ENCODE peak calls at places on chromosomes 12 and 14, in five cellular contexts. One of them, this sample, is unnamed.
A peak's percentile ranks its signal among the peaks of the same experiment; 100 is the strongest.

GRCh38 chr14:91396959-91397815 is 20.4 kb downstream of the CCDC88C start:
- DNase-seq in HuH-7: no peak
- DNase-seq in NCI-H1694 treated with DMSO at 0.1 percent for 48 hours: no peak
- DNase-seq in Right ventricle myocardium superior: no peak
- DNase-seq in mammary epithelial cell: no peak
- DNase-seq in this sample: no peak

GRCh38 chr14:91985008-91985407 is 37.5 kb upstream of the FBLN5 start:
- DNase-seq in HuH-7: no peak
- DNase-seq in NCI-H1694 treated with DMSO at 0.1 percent for 48 hours: no peak
- DNase-seq in Right ventricle myocardium superior: no peak
- DNase-seq in mammary epithelial cell: peak; percentile 3
- DNase-seq in this sample: no peak

GRCh38 chr12:63915105-63915830 is 70.8 kb downstream of the SRGAP1 start:
- DNase-seq in HuH-7: no peak
- DNase-seq in NCI-H1694 treated with DMSO at 0.1 percent for 48 hours: no peak
- DNase-seq in Right ventricle myocardium superior: no peak
- DNase-seq in mammary epithelial cell: peak; percentile 52
- DNase-seq in this sample: peak; percentile 47

GRCh38 chr14:66680216-66680615 is 172.3 kb downstream of the GPHN start:
- DNase-seq in HuH-7: no peak
- DNase-seq in NCI-H1694 treated with DMSO at 0.1 percent for 48 hours: no peak
- DNase-seq in Right ventricle myocardium superior: no peak
- DNase-seq in mammary epithelial cell: no peak
- DNase-seq in this sample: no peak

GRCh38 chr12:53098982-53099651 is 1.6 kb downstream of the IGFBP6 start:
- DNase-seq in HuH-7: peak; percentile 90
- DNase-seq in NCI-H1694 treated with DMSO at 0.1 percent for 48 hours: peak; percentile 44
- DNase-seq in Right ventricle myocardium superior: peak; percentile 95
- DNase-seq in mammary epithelial cell: peak; percentile 86
- DNase-seq in this sample: peak; percentile 98

GRCh38 chr14:101774006-101774755 is 12.7 kb downstream of the PPP2R5C start:
- DNase-seq in HuH-7: no peak
- DNase-seq in NCI-H1694 treated with DMSO at 0.1 percent for 48 hours: peak; percentile 95
- DNase-seq in Right ventricle myocardium superior: no peak
- DNase-seq in mammary epithelial cell: no peak
- DNase-seq in this sample: no peak

GRCh38 chr12:50086148-50086547 is 1.0 kb downstream of the SMARCD1 start:
- DNase-seq in HuH-7: no peak
- DNase-seq in NCI-H1694 treated with DMSO at 0.1 percent for 48 hours: no peak
- DNase-seq in Right ventricle myocardium superior: no peak
- DNase-seq in mammary epithelial cell: peak; percentile 44
- DNase-seq in this sample: no peak

GRCh38 chr14:100406505-100407131 is 83.5 kb downstream of the SLC25A47 start:
- DNase-seq in HuH-7: no peak
- DNase-seq in NCI-H1694 treated with DMSO at 0.1 percent for 48 hours: no peak
- DNase-seq in Right ventricle myocardium superior: no peak
- DNase-seq in mammary epithelial cell: peak; percentile 65
- DNase-seq in this sample: peak; percentile 36

GRCh38 chr12:3820122-3820521 is 53.1 kb downstream of the PARP11 start:
- DNase-seq in HuH-7: no peak
- DNase-seq in NCI-H1694 treated with DMSO at 0.1 percent for 48 hours: no peak
- DNase-seq in Right ventricle myocardium superior: no peak
- DNase-seq in mammary epithelial cell: peak; percentile 36
- DNase-seq in this sample: peak; percentile 51

GRCh38 chr14:99764222-99764706 is 28.9 kb upstream of the EML1 start:
- DNase-seq in HuH-7: no peak
- DNase-seq in NCI-H1694 treated with DMSO at 0.1 percent for 48 hours: no peak
- DNase-seq in Right ventricle myocardium superior: no peak
- DNase-seq in mammary epithelial cell: no peak
- DNase-seq in this sample: no peak

GRCh38 chr12:102005256-102005655 is 56.5 kb downstream of the WASHC3 start:
- DNase-seq in HuH-7: no peak
- DNase-seq in NCI-H1694 treated with DMSO at 0.1 percent for 48 hours: no peak
- DNase-seq in Right ventricle myocardium superior: no peak
- DNase-seq in mammary epithelial cell: no peak
- DNase-seq in this sample: no peak

GRCh38 chr12:29672580-29672979 is 111.2 kb downstream of the TMTC1 start:
- DNase-seq in HuH-7: no peak
- DNase-seq in NCI-H1694 treated with DMSO at 0.1 percent for 48 hours: no peak
- DNase-seq in Right ventricle myocardium superior: no peak
- DNase-seq in mammary epithelial cell: no peak
- DNase-seq in this sample: no peak

GRCh38 chr14:93669632-93670031 is 118.7 kb downstream of the PRIMA1 start:
- DNase-seq in HuH-7: no peak
- DNase-seq in NCI-H1694 treated with DMSO at 0.1 percent for 48 hours: no peak
- DNase-seq in Right ventricle myocardium superior: no peak
- DNase-seq in mammary epithelial cell: no peak
- DNase-seq in this sample: no peak

GRCh38 chr14:102363182-102363952 is 626 bp downstream of the TECPR2 start:
- DNase-seq in HuH-7: peak; percentile 20
- DNase-seq in NCI-H1694 treated with DMSO at 0.1 percent for 48 hours: no peak
- DNase-seq in Right ventricle myocardium superior: no peak
- DNase-seq in mammary epithelial cell: peak; percentile 67
- DNase-seq in this sample: peak; percentile 49

GRCh38 chr14:22318951-22319350 is 270.1 kb downstream of the DAD1 start:
- DNase-seq in HuH-7: no peak
- DNase-seq in NCI-H1694 treated with DMSO at 0.1 percent for 48 hours: no peak
- DNase-seq in Right ventricle myocardium superior: no peak
- DNase-seq in mammary epithelial cell: no peak
- DNase-seq in this sample: no peak

GRCh38 chr12:131600160-131600532 is 110.7 kb upstream of the SFSWAP start:
- DNase-seq in HuH-7: no peak
- DNase-seq in NCI-H1694 treated with DMSO at 0.1 percent for 48 hours: no peak
- DNase-seq in Right ventricle myocardium superior: no peak
- DNase-seq in mammary epithelial cell: no peak
- DNase-seq in this sample: no peak

GRCh38 chr14:92759300-92759678 is 10.9 kb upstream of the LGMN start:
- DNase-seq in HuH-7: no peak
- DNase-seq in NCI-H1694 treated with DMSO at 0.1 percent for 48 hours: peak; percentile 18
- DNase-seq in Right ventricle myocardium superior: no peak
- DNase-seq in mammary epithelial cell: peak; percentile 38
- DNase-seq in this sample: peak; percentile 14

GRCh38 chr12:3527181-3527580 is 36.2 kb downstream of the PRMT8 start:
- DNase-seq in HuH-7: no peak
- DNase-seq in NCI-H1694 treated with DMSO at 0.1 percent for 48 hours: no peak
- DNase-seq in Right ventricle myocardium superior: no peak
- DNase-seq in mammary epithelial cell: peak; percentile 90
- DNase-seq in this sample: peak; percentile 57

GRCh38 chr12:49094104-49094948 is at the start of gene DHH:
- DNase-seq in HuH-7: no peak
- DNase-seq in NCI-H1694 treated with DMSO at 0.1 percent for 48 hours: no peak
- DNase-seq in Right ventricle myocardium superior: peak; percentile 63
- DNase-seq in mammary epithelial cell: no peak
- DNase-seq in this sample: no peak

GRCh38 chr12:93865751-93866150 is 188.6 kb downstream of the CRADD start:
- DNase-seq in HuH-7: no peak
- DNase-seq in NCI-H1694 treated with DMSO at 0.1 percent for 48 hours: no peak
- DNase-seq in Right ventricle myocardium superior: no peak
- DNase-seq in mammary epithelial cell: no peak
- DNase-seq in this sample: no peak

GRCh38 chr12:46895726-46896125 is 69.9 kb upstream of the SLC38A4 start:
- DNase-seq in HuH-7: no peak
- DNase-seq in NCI-H1694 treated with DMSO at 0.1 percent for 48 hours: no peak
- DNase-seq in Right ventricle myocardium superior: no peak
- DNase-seq in mammary epithelial cell: no peak
- DNase-seq in this sample: no peak

GRCh38 chr14:23568600-23569310 is 1.2 kb upstream of the AP1G2 start:
- DNase-seq in HuH-7: peak; percentile 62
- DNase-seq in NCI-H1694 treated with DMSO at 0.1 percent for 48 hours: peak; percentile 50
- DNase-seq in Right ventricle myocardium superior: no peak
- DNase-seq in mammary epithelial cell: no peak
- DNase-seq in this sample: no peak

GRCh38 chr12:114311966-114312365 is 94.0 kb downstream of the TBX5 start:
- DNase-seq in HuH-7: no peak
- DNase-seq in NCI-H1694 treated with DMSO at 0.1 percent for 48 hours: no peak
- DNase-seq in Right ventricle myocardium superior: no peak
- DNase-seq in mammary epithelial cell: no peak
- DNase-seq in this sample: no peak

GRCh38 chr12:116135209-116135930 is 142.1 kb downstream of the MED13L start:
- DNase-seq in HuH-7: no peak
- DNase-seq in NCI-H1694 treated with DMSO at 0.1 percent for 48 hours: no peak
- DNase-seq in Right ventricle myocardium superior: no peak
- DNase-seq in mammary epithelial cell: peak; percentile 81
- DNase-seq in this sample: peak; percentile 68

GRCh38 chr14:99779751-99780150 is 13.5 kb upstream of the EML1 start:
- DNase-seq in HuH-7: no peak
- DNase-seq in NCI-H1694 treated with DMSO at 0.1 percent for 48 hours: no peak
- DNase-seq in Right ventricle myocardium superior: no peak
- DNase-seq in mammary epithelial cell: peak; percentile 63
- DNase-seq in this sample: no peak

GRCh38 chr14:75404843-75405242 is 23.0 kb upstream of the JDP2 start:
- DNase-seq in HuH-7: no peak
- DNase-seq in NCI-H1694 treated with DMSO at 0.1 percent for 48 hours: no peak
- DNase-seq in Right ventricle myocardium superior: no peak
- DNase-seq in mammary epithelial cell: no peak
- DNase-seq in this sample: no peak

GRCh38 chr14:52694761-52695480 is 437 bp downstream of the ERO1A start:
- DNase-seq in HuH-7: peak; percentile 16
- DNase-seq in NCI-H1694 treated with DMSO at 0.1 percent for 48 hours: peak; percentile 9
- DNase-seq in Right ventricle myocardium superior: peak; percentile 54
- DNase-seq in mammary epithelial cell: peak; percentile 71
- DNase-seq in this sample: peak; percentile 22

GRCh38 chr12:45959728-45960127 is 30.6 kb downstream of the SCAF11 start:
- DNase-seq in HuH-7: no peak
- DNase-seq in NCI-H1694 treated with DMSO at 0.1 percent for 48 hours: no peak
- DNase-seq in Right ventricle myocardium superior: no peak
- DNase-seq in mammary epithelial cell: no peak
- DNase-seq in this sample: no peak

GRCh38 chr12:114662512-114663177 is 21.3 kb downstream of the TBX3 start:
- DNase-seq in HuH-7: no peak
- DNase-seq in NCI-H1694 treated with DMSO at 0.1 percent for 48 hours: peak; percentile 18
- DNase-seq in Right ventricle myocardium superior: peak; percentile 80
- DNase-seq in mammary epithelial cell: peak; percentile 78
- DNase-seq in this sample: peak; percentile 82